ENCODE peak calls at places on chromosome 18, in seven cellular contexts. D is Kasumi-1, F is NAMALWA, P is foreskin fibroblast, O is cardiac fibroblast, T is neuronal stem cell, V is AG10803. N is an unnamed sample.
A peak's percentile ranks its signal among the peaks of the same experiment; 100 is the strongest.

GRCh38 chr18:34482204-34482603 is 227.9 kb upstream of the DTNA start:
- DNase-seq in D (no peak), F (no peak), P (no peak), O (no peak), T (no peak), V (no peak), N (no peak)

GRCh38 chr18:62066121-62066818 is 120.6 kb downstream of the PIGN start:
- DNase-seq in D (no peak), F (no peak), P (no peak), O (no peak), T (no peak), V (no peak), N (no peak)

GRCh38 chr18:26133652-26134051 is at the start of gene PSMA8:
- DNase-seq in D (no peak), F (no peak), P (no peak), O (no peak), T (no peak), V (no peak), N (no peak)

GRCh38 chr18:69588301-69588700 is 187.6 kb downstream of the DOK6 start:
- DNase-seq in D (no peak), F (no peak), P (no peak), O (no peak), T (no peak), V (no peak), N (no peak)

GRCh38 chr18:41820784-41821183 is 134.2 kb upstream of the PIK3C3 start:
- DNase-seq in D (no peak), F (no peak), P (no peak), O (no peak), T (no peak), V (no peak), N (no peak)

GRCh38 chr18:79485788-79486355 is 90.1 kb downstream of the NFATC1 start:
- DNase-seq in D (no peak), F (no peak), P (peak; percentile 91), O (peak; percentile 90), T (no peak), V (peak; percentile 93), N (peak; percentile 67)

GRCh38 chr18:52341617-52342381 is 1.8 kb downstream of the DCC start:
- DNase-seq in D (no peak), F (no peak), P (peak; percentile 45), O (no peak), T (peak; percentile 56), V (no peak), N (no peak)

GRCh38 chr18:45359275-45360009 is 255.8 kb upstream of the SLC14A2 start:
- DNase-seq in D (no peak), F (no peak), P (no peak), O (no peak), T (no peak), V (no peak), N (no peak)